ENCODE peak calls at places on chromosomes 7 and 10, in seven cellular contexts. X, P, Z, N, B, M and W are unnamed samples.

GRCh38 chr10:117312430-117312829 is 62.8 kb downstream of the PDZD8 start:
- DNase-seq in M (no peak), P (no peak), B (no peak), X (no peak), N (peak; percentile 2), Z (no peak), W (no peak)

GRCh38 chr7:111730476-111731300 is 168.4 kb upstream of the IMMP2L start:
- DNase-seq in B (no peak), P (no peak), M (no peak), N (peak; percentile 55), X (no peak), Z (no peak), W (no peak)

GRCh38 chr7:46486264-46487206 is 565.5 kb upstream of the IGFBP3 start:
- DNase-seq in M (peak; percentile 89), X (peak; percentile 33), N (peak; percentile 91), Z (no peak), B (peak; percentile 48), P (peak; percentile 17), W (no peak)

GRCh38 chr7:96685353-96685752 is 24.3 kb downstream of the SEM1 start:
- DNase-seq in M (no peak), Z (no peak), N (no peak), B (no peak), X (no peak), P (no peak), W (no peak)

GRCh38 chr10:84172435-84173356 is 905 bp upstream of the GPR15LG start:
- DNase-seq in N (no peak), Z (no peak), P (no peak), X (no peak), B (peak; percentile 84), M (no peak), W (no peak)

GRCh38 chr7:6273380-6273837 is 985 bp upstream of the CYTH3 start:
- DNase-seq in M (peak; percentile 50), N (no peak), Z (no peak), X (no peak), P (no peak), B (peak; percentile 80), W (no peak)

GRCh38 chr7:106777666-106778299 is 87.3 kb upstream of the PIK3CG start:
- DNase-seq in P (no peak), M (no peak), X (no peak), N (no peak), B (no peak), Z (no peak), W (no peak)

GRCh38 chr10:89555688-89556445 is 20.5 kb upstream of the SLC16A12 start:
- DNase-seq in N (peak; percentile 34), X (no peak), B (no peak), P (no peak), Z (no peak), M (no peak), W (no peak)

GRCh38 chr10:133378251-133379096 is 588 bp upstream of the PAOX start:
- DNase-seq in Z (peak; percentile 62), P (peak; percentile 66), M (peak; percentile 52), B (peak; percentile 88), X (no peak), N (peak; percentile 51), W (peak; percentile 48)

GRCh38 chr7:67890316-67890715 is 893.7 kb downstream of the TYW1 start:
- DNase-seq in Z (no peak), B (no peak), N (no peak), X (no peak), M (no peak), P (no peak), W (no peak)

GRCh38 chr7:1403844-1404404 is 55.3 kb downstream of the MICALL2 start:
- DNase-seq in M (no peak), P (peak; percentile 35), N (no peak), B (no peak), X (no peak), Z (no peak), W (no peak)

GRCh38 chr7:30799206-30799975 is 28.2 kb downstream of the MINDY4 start:
- DNase-seq in P (peak; percentile 43), X (peak; percentile 75), N (peak; percentile 96), B (no peak), M (peak; percentile 66), Z (no peak), W (no peak)

GRCh38 chr7:151690597-151690996 is 170.9 kb upstream of the RHEB start:
- DNase-seq in P (no peak), N (peak; percentile 50), Z (no peak), B (no peak), M (no peak), X (no peak), W (no peak)

GRCh38 chr10:48439031-48439430 is 132.6 kb downstream of the MAPK8 start:
- DNase-seq in P (no peak), B (no peak), X (peak; percentile 23), N (peak; percentile 45), M (no peak), Z (no peak), W (no peak)

GRCh38 chr10:14004536-14004935 is 326.2 kb downstream of the FRMD4A start:
- DNase-seq in M (no peak), N (no peak), B (no peak), P (no peak), X (no peak), Z (no peak), W (no peak)

GRCh38 chr7:71864130-71864529 is 548.0 kb downstream of the CALN1 start:
- DNase-seq in P (no peak), X (no peak), Z (no peak), N (no peak), M (no peak), B (no peak), W (no peak)

GRCh38 chr7:155228459-155228845 is 69.2 kb upstream of the INSIG1 start:
- DNase-seq in P (no peak), N (no peak), Z (no peak), B (peak; percentile 36), M (no peak), X (no peak), W (no peak)

GRCh38 chr7:1695800-1696454 is 25.9 kb downstream of the ELFN1 start:
- DNase-seq in Z (no peak), M (peak; percentile 8), B (no peak), X (no peak), P (no peak), N (no peak), W (no peak)

GRCh38 chr7:69757990-69758430 is 159.7 kb downstream of the AUTS2 start:
- DNase-seq in M (no peak), X (no peak), B (no peak), P (no peak), N (no peak), Z (no peak), W (no peak)

GRCh38 chr10:1550616-1551015 is 186.7 kb downstream of the ADARB2 start:
- DNase-seq in B (peak; percentile 12), P (no peak), X (no peak), N (no peak), Z (no peak), M (no peak), W (no peak)

GRCh38 chr10:71705582-71705981 is 14.0 kb downstream of the C10orf105 start:
- DNase-seq in Z (no peak), B (no peak), X (no peak), M (no peak), N (peak; percentile 63), P (no peak), W (no peak)

GRCh38 chr7:143181349-143181748 is 1.9 kb upstream of the TAS2R39 start:
- DNase-seq in P (no peak), X (no peak), B (no peak), N (no peak), Z (no peak), M (no peak), W (no peak)

GRCh38 chr7:100426516-100426915 is 2.0 kb downstream of the ZCWPW1 start:
- DNase-seq in N (no peak), Z (no peak), P (no peak), M (no peak), X (no peak), B (no peak), W (no peak)

GRCh38 chr7:88546808-88547207 is 212.7 kb upstream of the ZNF804B start:
- DNase-seq in B (no peak), P (no peak), X (no peak), M (no peak), N (peak; percentile 58), Z (no peak), W (no peak)
- TF ChIP-seq CTCF in B (no peak), P (peak; percentile 8), X (no peak), M (no peak), N (peak; percentile 61), Z (no peak), W (no peak)

GRCh38 chr7:22295402-22296264 is 61.3 kb downstream of the RAPGEF5 start:
- DNase-seq in Z (no peak), N (peak; percentile 13), B (no peak), M (no peak), X (no peak), P (no peak), W (no peak)
- TF ChIP-seq CTCF in Z (no peak), N (no peak), B (no peak), M (no peak), X (peak; percentile 30), P (no peak), W (no peak)

GRCh38 chr10:97943294-97943693 is 87.1 kb downstream of the CRTAC1 start:
- DNase-seq in B (no peak), X (no peak), M (no peak), Z (no peak), N (no peak), P (no peak), W (no peak)
- TF ChIP-seq CTCF in B (no peak), X (no peak), M (no peak), Z (no peak), N (no peak), P (no peak), W (no peak)

GRCh38 chr7:40700653-40701475 is 566.1 kb downstream of the SUGCT start:
- DNase-seq in M (no peak), B (no peak), Z (no peak), P (no peak), X (no peak), N (peak; percentile 33), W (no peak)
- TF ChIP-seq CTCF in M (no peak), B (no peak), Z (no peak), P (no peak), X (no peak), N (peak; percentile 19), W (no peak)

DNA sequence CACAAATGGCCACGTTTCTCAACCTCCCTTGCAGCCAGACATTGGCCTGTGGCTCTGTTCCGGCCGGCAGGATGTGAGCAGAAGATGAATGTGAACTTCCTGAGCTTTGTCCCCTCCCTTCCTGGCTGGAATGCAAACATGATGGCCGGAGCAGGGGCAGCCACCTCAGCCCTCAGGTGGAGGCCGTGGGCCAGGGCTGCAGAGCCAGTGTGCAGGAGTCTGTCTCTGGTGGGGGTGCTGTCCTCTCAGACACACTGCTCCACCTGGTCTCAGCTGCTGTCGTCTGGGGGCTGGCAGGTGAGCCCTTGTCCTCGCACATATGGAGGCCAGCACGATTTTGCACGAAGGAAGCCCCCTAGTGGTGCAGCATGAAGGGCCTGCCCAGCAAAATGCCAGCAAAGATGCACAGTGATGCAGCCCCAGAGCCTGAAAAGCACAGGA is 25.3 kb upstream of the PWWP2B start:
- DNase-seq in M (no peak), Z (no peak), P (no peak), B (peak; percentile 18), N (no peak), X (no peak), W (no peak)
- TF ChIP-seq CTCF in M (no peak), Z (no peak), P (no peak), B (no peak), N (peak; percentile 10), X (peak; percentile 47), W (peak; percentile 19)